ENCODE peak calls at places on chromosomes 7 and 10, in four cellular contexts. A is mucosa of descending colon; P is choroid plexus epithelial cell; I is CD8-positive, alpha-beta T cell. N is an unnamed sample.

GRCh38 chr7:22853674-22854157 is 31.1 kb upstream of the TOMM7 start:
- DNase-seq in A (no peak), P (no peak), I (peak), N (no peak)

GRCh38 chr7:105157278-105157677 is 143.3 kb downstream of the KMT2E start:
- DNase-seq in A (no peak), P (no peak), I (no peak), N (no peak)

GRCh38 chr10:102314801-102315200 is 69.5 kb downstream of the GBF1 start:
- DNase-seq in A (no peak), P (no peak), I (no peak), N (no peak)

GRCh38 chr7:102236592-102237287 is 49.9 kb upstream of the SH2B2 start:
- DNase-seq in A (peak), P (peak), I (no peak), N (peak)

GRCh38 chr10:109214916-109215740 is 708.2 kb downstream of the XPNPEP1 start:
- DNase-seq in A (no peak), P (no peak), I (no peak), N (no peak)

GRCh38 chr7:94657771-94658693 is 2.1 kb upstream of the SGCE start:
- DNase-seq in A (peak), P (peak), I (peak), N (peak)

GRCh38 chr7:88758355-88759215 is 915 bp upstream of the ZNF804B start:
- DNase-seq in A (peak), P (peak), I (no peak), N (no peak)

GRCh38 chr7:1076184-1077072 is 11.5 kb upstream of the GPER1 start:
- DNase-seq in A (no peak), P (no peak), I (no peak), N (no peak)

GRCh38 chr10:119283387-119283786 is 76.0 kb downstream of the GRK5 start:
- DNase-seq in A (no peak), P (no peak), I (no peak), N (no peak)

GRCh38 chr7:140475747-140476333 is 3.5 kb downstream of the MKRN1 start:
- DNase-seq in A (no peak), P (peak), I (no peak), N (peak)

GRCh38 chr10:51030480-51030879 is 43.8 kb upstream of the PRKG1 start:
- DNase-seq in A (no peak), P (peak), I (no peak), N (no peak)

GRCh38 chr7:25967278-25968204 is 184.5 kb upstream of the NFE2L3 start:
- DNase-seq in A (no peak), P (no peak), I (no peak), N (no peak)

GRCh38 chr7:69710773-69711445 is 112.6 kb downstream of the AUTS2 start:
- DNase-seq in A (no peak), P (no peak), I (no peak), N (no peak)

GRCh38 chr7:130149575-130150139 is 55.5 kb downstream of the TMEM209 start:
- DNase-seq in A (peak), P (no peak), I (no peak), N (no peak)

GRCh38 chr7:47428052-47428779 is 153.7 kb downstream of the TNS3 start:
- DNase-seq in A (no peak), P (no peak), I (no peak), N (no peak)

GRCh38 chr7:301291-302053 is 11.5 kb downstream of the FOXL3 start:
- DNase-seq in A (peak), P (no peak), I (no peak), N (no peak)

GRCh38 chr10:14904316-14904732 is 25.7 kb downstream of the SUV39H2 start:
- DNase-seq in A (no peak), P (peak), I (no peak), N (peak)

GRCh38 chr7:84187813-84188212 is 6.8 kb downstream of the SEMA3A start:
- DNase-seq in A (no peak), P (no peak), I (no peak), N (peak)

GRCh38 chr7:113521468-113521867 is 397.3 kb downstream of the PPP1R3A start:
- DNase-seq in A (no peak), P (peak), I (no peak), N (no peak)

GRCh38 chr7:127792528-127793342 is 140.7 kb downstream of the SND1 start:
- DNase-seq in A (peak), P (no peak), I (peak), N (no peak)

GRCh38 chr7:35828817-35829216 is 28.0 kb downstream of the SEPTIN7 start:
- DNase-seq in A (no peak), P (no peak), I (no peak), N (no peak)

GRCh38 chr10:46319383-46319782 is 32.6 kb downstream of the ANTXRL start:
- DNase-seq in A (no peak), P (no peak), I (no peak), N (no peak)

GRCh38 chr7:101162551-101163280 is 2.7 kb downstream of the VGF start:
- DNase-seq in A (peak), P (peak), I (no peak), N (peak)

GRCh38 chr10:59000162-59000825 is 176.1 kb upstream of the PHYHIPL start:
- DNase-seq in A (no peak), P (no peak), I (no peak), N (no peak)

GRCh38 chr10:110163841-110164240 is 43.6 kb upstream of the MXI1 start:
- DNase-seq in A (no peak), P (no peak), I (no peak), N (no peak)

GRCh38 chr7:157587051-157587450 is 250.2 kb downstream of the DNAJB6 start:
- DNase-seq in A (no peak), P (no peak), I (no peak), N (no peak)

GRCh38 chr10:48309711-48310226 is 3.3 kb downstream of the MAPK8 start:
- DNase-seq in A (no peak), P (peak), I (no peak), N (peak)

GRCh38 chr7:17941171-17941490 is 837 bp upstream of the SNX13 start:
- DNase-seq in A (no peak), P (peak), I (no peak), N (no peak)
- TF ChIP-seq CTCF in A (no peak), P (peak), I (no peak), N (no peak)

DNA sequence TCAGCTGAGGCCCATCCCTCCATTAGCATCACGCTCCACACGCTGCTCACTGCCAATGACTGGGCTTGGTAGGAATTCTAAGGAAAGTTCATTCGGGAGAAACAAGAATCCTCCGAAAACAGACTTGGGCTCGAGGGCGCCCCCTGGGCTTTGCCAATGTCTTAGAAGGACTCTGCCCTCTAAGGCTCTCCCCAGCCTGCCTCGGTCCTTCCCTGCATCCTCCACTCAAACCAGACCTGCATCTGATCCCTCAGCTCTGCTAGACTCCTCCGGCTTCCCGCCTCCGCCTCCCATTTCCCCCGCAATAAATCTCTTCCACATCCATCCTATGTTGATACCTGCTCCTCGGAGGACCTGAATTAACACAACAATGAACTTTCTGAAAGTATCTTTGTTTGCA is 177.6 kb downstream of the PLPP4 start:
- DNase-seq in A (no peak), P (no peak), I (no peak), N (no peak)
- TF ChIP-seq CTCF in A (no peak), P (peak), I (no peak), N (peak)

GRCh38 chr10:95456486-95456885 is 104.7 kb downstream of the SORBS1 start:
- DNase-seq in A (no peak), P (no peak), I (no peak), N (no peak)
- TF ChIP-seq CTCF in A (no peak), P (peak), I (no peak), N (no peak)

GRCh38 chr7:8261711-8262695 is at the start of gene ICA1:
- DNase-seq in A (peak), P (peak), I (no peak), N (no peak)
- TF ChIP-seq CTCF in A (no peak), P (no peak), I (no peak), N (no peak)

GRCh38 chr10:118033905-118034304 is 12.8 kb downstream of the RAB11FIP2 start:
- DNase-seq in A (no peak), P (no peak), I (no peak), N (no peak)
- TF ChIP-seq CTCF in A (no peak), P (no peak), I (no peak), N (no peak)

DNA sequence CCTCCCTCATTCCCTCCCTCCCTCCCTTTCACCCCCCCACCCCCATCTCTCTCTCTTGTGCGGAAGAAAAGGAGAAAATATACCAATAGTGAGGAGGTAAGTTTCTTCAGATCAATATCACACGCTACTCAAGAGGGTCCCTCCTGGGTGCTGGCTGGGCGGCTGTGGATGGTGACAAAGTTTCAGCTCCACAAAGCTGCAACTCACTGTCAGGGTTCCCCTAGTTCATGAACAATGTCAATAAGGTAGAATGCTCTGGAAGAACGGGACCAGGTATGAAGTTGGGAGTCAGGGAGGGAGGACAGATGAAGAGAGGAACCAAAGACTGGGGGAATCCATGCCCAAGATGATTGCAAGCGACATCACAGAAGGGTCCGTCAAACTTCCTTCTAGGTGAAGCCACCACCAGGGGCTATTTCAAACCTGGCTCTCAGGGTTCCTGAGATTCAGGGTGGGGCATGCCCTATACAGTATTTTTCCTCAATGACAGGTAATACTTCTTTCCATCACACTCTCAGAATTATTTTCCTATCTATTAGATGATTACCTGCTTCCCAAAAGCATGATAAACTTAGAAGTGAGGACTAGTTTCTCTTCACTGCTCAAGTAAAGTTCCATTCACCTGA is 1.4 kb upstream of the PDE1C start:
- DNase-seq in A (no peak), P (no peak), I (no peak), N (no peak)
- TF ChIP-seq CTCF in A (no peak), P (no peak), I (no peak), N (no peak)

GRCh38 chr10:72513910-72514309 is 112.0 kb downstream of the MICU1 start:
- DNase-seq in A (no peak), P (no peak), I (no peak), N (no peak)
- TF ChIP-seq CTCF in A (no peak), P (no peak), I (no peak), N (no peak)

DNA sequence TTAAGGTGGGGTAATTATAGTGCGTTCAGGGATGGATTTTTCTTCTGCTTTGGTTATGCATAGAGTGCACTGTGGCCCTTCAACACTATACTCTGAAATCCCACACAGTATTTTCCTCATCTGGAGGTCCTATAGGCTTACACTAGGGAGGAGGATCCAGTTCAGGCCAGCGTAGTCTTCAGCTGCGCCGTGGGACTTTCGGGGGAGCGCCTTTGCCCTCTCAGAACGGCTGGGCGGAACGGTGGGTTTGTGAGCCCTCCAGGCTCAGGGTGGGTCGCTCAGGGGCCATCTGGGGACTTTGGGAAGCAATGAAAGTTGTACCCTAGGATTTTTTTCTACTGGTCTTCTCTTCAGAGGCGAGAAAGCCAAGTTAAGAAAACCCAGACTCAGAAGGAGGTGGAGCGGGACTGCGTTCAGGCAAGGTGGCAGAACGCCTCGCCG is 652 bp upstream of the VPS26A start:
- DNase-seq in A (no peak), P (peak), I (no peak), N (peak)
- TF ChIP-seq CTCF in A (no peak), P (peak), I (no peak), N (peak)

GRCh38 chr7:142030294-142030693 is 34.6 kb downstream of the MGAM start:
- DNase-seq in A (no peak), P (peak), I (no peak), N (no peak)
- TF ChIP-seq CTCF in A (no peak), P (peak), I (no peak), N (no peak)

DNA sequence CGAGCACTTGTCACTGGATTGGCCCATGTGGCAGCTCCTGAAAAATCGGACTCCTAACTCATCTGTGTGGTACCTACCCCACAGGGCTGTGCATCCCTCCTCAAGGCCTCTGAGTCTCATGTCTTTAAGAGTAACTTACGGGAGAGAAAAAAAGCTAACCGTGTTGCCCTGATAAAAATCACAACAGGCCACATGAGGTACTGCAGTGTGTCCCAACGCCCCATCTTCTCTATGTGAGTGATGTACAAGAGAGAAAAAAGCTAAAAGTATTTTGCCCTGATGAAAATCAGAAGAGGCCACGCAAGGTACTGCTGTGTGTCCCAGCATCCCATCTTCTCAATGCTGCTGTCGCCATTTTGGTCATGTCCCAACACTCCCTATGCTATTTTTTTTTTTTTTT is 41.2 kb upstream of the ADRB1 start:
- DNase-seq in A (no peak), P (no peak), I (no peak), N (no peak)
- TF ChIP-seq CTCF in A (no peak), P (peak), I (no peak), N (peak)

N was measured in HFFc6.